ENCODE peak calls at places on chromosomes 3 and 15, in four cellular contexts. R is fibroblast of lung, K is suprapubic skin, J is pancreas. P is an unnamed sample.

GRCh38 chr15:70088427-70088826 is 9.3 kb downstream of the TLE3 start:
- DNase-seq in R (no peak), K (no peak), J (no peak), P (peak; percentile 22)

GRCh38 chr3:175343946-175344345 is 484.8 kb downstream of the NAALADL2 start:
- DNase-seq in R (no peak), K (no peak), J (no peak), P (no peak)

GRCh38 chr15:60781211-60781713 is 302.3 kb upstream of the ICE2 start:
- DNase-seq in R (no peak), K (no peak), J (no peak), P (no peak)

GRCh38 chr3:69122398-69122797 is at the start of gene LMOD3:
- DNase-seq in R (peak; percentile 37), K (no peak), J (no peak), P (no peak)

GRCh38 chr15:29686079-29686425 is 136.2 kb downstream of the TJP1 start:
- DNase-seq in R (no peak), K (no peak), J (no peak), P (no peak)

GRCh38 chr3:30352919-30353318 is 253.5 kb upstream of the TGFBR2 start:
- DNase-seq in R (no peak), K (no peak), J (no peak), P (no peak)

GRCh38 chr3:143226678-143227291 is 107.2 kb downstream of the CHST2 start:
- DNase-seq in R (no peak), K (no peak), J (no peak), P (no peak)

GRCh38 chr3:46663611-46664135 is 29.8 kb downstream of the ALS2CL start:
- DNase-seq in R (peak; percentile 20), K (peak; percentile 57), J (no peak), P (peak; percentile 60)

GRCh38 chr3:10939556-10939955 is 53.0 kb upstream of the SLC6A1 start:
- DNase-seq in R (no peak), K (no peak), J (peak; percentile 24), P (no peak)

GRCh38 chr15:63672369-63672768 is 75.2 kb downstream of the FBXL22 start:
- DNase-seq in R (no peak), K (no peak), J (no peak), P (no peak)

GRCh38 chr15:95894407-95894956 is 436.0 kb upstream of the NR2F2 start:
- DNase-seq in R (peak; percentile 28), K (no peak), J (no peak), P (no peak)

GRCh38 chr3:52253314-52254260 is 8.0 kb downstream of the PPM1M start:
- DNase-seq in R (no peak), K (peak; percentile 76), J (no peak), P (peak; percentile 89)

GRCh38 chr3:51559266-51559907 is 20.9 kb downstream of the RAD54L2 start:
- DNase-seq in R (peak; percentile 84), K (no peak), J (no peak), P (peak; percentile 68)

GRCh38 chr3:101725192-101725889 is 927 bp downstream of the CEP97 start:
- DNase-seq in R (peak; percentile 18), K (peak; percentile 67), J (peak; percentile 67), P (no peak)

GRCh38 chr3:52495096-52495495 is at the start of gene STAB1:
- DNase-seq in R (no peak), K (no peak), J (no peak), P (no peak)

GRCh38 chr3:65636326-65636725 is 402.4 kb downstream of the MAGI1 start:
- DNase-seq in R (no peak), K (no peak), J (no peak), P (no peak)

GRCh38 chr15:92167413-92167950 is 226.2 kb upstream of the ST8SIA2 start:
- DNase-seq in R (no peak), K (no peak), J (no peak), P (no peak)

GRCh38 chr3:176159796-176160195 is 1037.5 kb downstream of the TBL1XR1 start:
- DNase-seq in R (no peak), K (no peak), J (no peak), P (peak; percentile 3)

GRCh38 chr3:123314409-123315270 is 112.9 kb downstream of the SEC22A start:
- DNase-seq in R (no peak), K (no peak), J (peak; percentile 30), P (peak; percentile 46)

GRCh38 chr3:197949191-197949766 is 711 bp upstream of the RPL35A start:
- DNase-seq in R (no peak), K (no peak), J (no peak), P (peak; percentile 14)

GRCh38 chr3:9183811-9184463 is 65.5 kb downstream of the SRGAP3 start:
- DNase-seq in R (no peak), K (peak; percentile 2), J (no peak), P (no peak)

GRCh38 chr3:106332884-106333283 is 464.1 kb upstream of the CBLB start:
- DNase-seq in R (peak; percentile 47), K (no peak), J (no peak), P (no peak)

GRCh38 chr3:63961891-63962290 is 49.7 kb upstream of the SCAANT1 start:
- DNase-seq in R (peak; percentile 68), K (no peak), J (no peak), P (no peak)

GRCh38 chr3:113914646-113915045 is 33.2 kb upstream of the ZDHHC23 start:
- DNase-seq in R (no peak), K (no peak), J (no peak), P (no peak)

DNA sequence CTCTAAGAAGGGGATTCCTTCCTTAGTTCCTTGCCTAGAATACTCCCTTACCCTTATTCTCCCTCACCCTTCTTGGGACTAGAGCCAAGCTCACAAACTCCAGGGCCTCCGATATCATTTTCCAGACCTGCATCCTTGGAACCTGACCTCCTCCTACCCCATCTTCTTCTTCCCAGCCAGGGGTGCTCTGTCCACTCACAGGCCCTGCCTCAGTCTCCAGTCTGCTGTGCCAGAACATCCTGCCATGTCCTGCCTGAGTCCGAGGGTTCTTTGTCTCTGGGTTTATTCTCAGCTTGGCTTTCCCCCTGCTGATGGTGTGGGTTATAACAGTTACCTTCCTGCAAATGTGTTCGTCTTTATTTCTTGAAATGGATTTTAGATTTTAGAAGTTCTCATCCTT is 59.9 kb upstream of the MCF2L2 start:
- DNase-seq in R (no peak), K (no peak), J (no peak), P (no peak)
- H3K27ac ChIP-seq in R (no peak overlapping the region), K (no peak overlapping the region), J (no peak overlapping the region), P (no peak overlapping the region)

GRCh38 chr3:79016587-79017380 is 751.0 kb downstream of the ROBO1 start:
- DNase-seq in R (no peak), K (no peak), J (no peak), P (peak; percentile 30)

GRCh38 chr3:79019137-79019923 is 748.5 kb downstream of the ROBO1 start:
- DNase-seq in R (peak; percentile 93), K (peak; percentile 84), J (peak; percentile 63), P (peak; percentile 87)

GRCh38 chr3:79019924-79020173 is 747.9 kb downstream of the ROBO1 start:
- DNase-seq in R (no peak), K (no peak), J (no peak), P (no peak)

GRCh38 chr3:79015854-79016253 is 751.9 kb downstream of the ROBO1 start:
- DNase-seq in R (no peak), K (no peak), J (no peak), P (peak; percentile 21)

DNA sequence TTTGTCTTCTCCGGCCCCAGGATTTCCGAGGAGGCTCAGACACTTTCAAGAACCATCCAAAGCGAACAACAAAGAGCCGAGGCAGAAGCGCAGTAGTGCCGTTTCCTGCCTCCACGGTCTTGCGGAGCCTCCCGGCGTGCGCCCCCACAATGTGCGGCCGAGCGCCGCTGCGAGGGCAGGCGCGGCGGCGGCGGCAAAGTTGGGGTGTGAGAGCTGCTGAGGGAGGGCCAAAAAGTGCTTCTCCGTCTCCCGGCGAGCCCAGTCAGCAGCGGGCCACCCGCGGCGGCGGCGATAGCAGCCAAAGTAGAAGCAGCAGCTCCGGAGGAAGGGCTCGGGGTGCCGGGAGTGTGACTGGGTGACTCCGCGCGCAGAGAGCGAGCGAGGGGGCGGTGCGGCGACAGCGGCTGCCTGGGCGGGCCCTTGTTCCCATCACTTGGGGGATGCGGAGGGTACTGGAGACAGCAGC is 749.1 kb downstream of the ROBO1 start:
- DNase-seq in R (peak; percentile 70), K (peak; percentile 77), J (peak; percentile 65), P (peak; percentile 83)
- TF ChIP-seq CTCF in R (peak; percentile 12), K (no peak), J (no peak), P (no peak)

GRCh38 chr15:32873292-32874114 is 155.7 kb downstream of the GREM1 start:
- DNase-seq in R (peak; percentile 72), K (no peak), J (no peak), P (peak; percentile 6)
- H3K27ac ChIP-seq in R (peak overlapping the region; percentile 87), K (no peak overlapping the region), J (no peak overlapping the region), P (peak overlapping the region; percentile 98)

GRCh38 chr15:77907824-77908751 is 169.4 kb downstream of the TBC1D2B start:
- DNase-seq in R (peak; percentile 46), K (peak; percentile 54), J (peak; percentile 79), P (peak; percentile 88)
- TF ChIP-seq CTCF in R (peak; percentile 63), K (peak; percentile 63), J (peak; percentile 29), P (no peak)

DNA sequence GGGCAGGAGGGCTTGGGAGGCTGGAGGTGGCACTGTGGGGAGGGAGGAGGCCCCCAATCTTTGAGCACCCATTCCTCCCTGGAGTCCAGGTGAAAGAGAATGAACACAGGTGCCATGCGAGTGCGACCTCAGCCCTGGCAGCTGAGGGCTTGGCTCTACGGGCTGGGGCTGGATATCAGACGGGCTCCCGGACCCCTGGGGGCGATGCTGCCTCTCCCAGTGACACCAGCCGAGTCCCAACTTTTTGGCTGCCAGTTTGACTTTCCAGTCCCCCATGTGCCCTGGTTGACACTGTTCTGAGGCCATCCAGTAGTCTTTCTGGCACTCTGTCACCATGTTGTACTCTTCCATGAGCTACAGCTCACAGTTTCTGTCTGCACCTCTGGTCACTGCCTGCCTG is 1.2 kb downstream of the VILL start:
- DNase-seq in R (no peak), K (peak; percentile 57), J (peak; percentile 47), P (peak; percentile 53)
- H3K27ac ChIP-seq in R (no peak overlapping the region), K (no peak overlapping the region), J (no peak overlapping the region), P (no peak overlapping the region)

DNA sequence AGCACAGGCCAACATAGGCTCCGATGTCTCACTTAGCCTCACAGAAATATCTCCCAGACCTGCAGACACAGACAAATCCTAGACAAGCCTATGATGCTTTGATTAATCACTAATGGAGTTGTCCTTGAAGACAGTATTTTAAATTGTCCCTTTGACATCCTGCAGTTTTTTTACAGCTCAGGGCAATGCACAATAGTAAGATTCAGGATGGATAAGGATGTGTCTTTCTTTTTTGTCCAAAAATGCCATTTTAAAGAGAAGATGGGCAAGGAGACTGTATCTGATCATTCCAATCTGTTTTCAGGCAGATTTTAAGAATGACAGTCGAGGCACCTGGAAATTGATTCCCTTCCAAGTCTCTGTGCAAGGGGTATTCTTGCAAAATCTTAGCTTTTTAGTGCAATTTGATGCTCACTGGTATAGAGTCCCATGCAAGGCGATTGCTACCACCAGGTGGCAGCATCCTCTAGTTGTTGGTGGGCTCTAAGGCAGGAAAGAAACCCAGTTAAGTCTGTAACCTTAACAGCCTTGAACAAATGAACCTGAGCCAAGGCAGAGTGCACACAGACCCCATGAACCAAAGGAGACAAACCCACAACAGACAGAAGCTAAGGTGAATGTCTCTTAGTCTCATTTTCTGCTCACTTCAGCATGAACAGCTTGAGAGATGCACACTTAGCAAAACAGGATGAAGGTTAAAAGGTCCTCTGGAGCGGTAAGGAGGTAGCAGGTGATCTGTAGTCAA is 51.2 kb upstream of the MINAR1 start:
- DNase-seq in R (peak; percentile 79), K (peak; percentile 75), J (peak; percentile 92), P (peak; percentile 61)
- TF ChIP-seq CTCF in R (peak; percentile 93), K (peak; percentile 85), J (peak; percentile 82), P (peak; percentile 94)